ENCODE peak calls at places on chromosomes 5 and 9, in six cellular contexts. T is K562, K is GM23248, R is hepatocyte, J is astrocyte, D is MM.1S. G is an unnamed sample.

GRCh38 chr5:124040799-124041198 is 528.8 kb downstream of the CSNK1G3 start:
- DNase-seq in D (no peak), K (peak; percentile 26), R (no peak), J (peak; percentile 93), T (no peak), G (no peak)

GRCh38 chr9:104256031-104256709 is 162.1 kb downstream of the SMC2 start:
- DNase-seq in K (no peak), T (no peak), R (no peak), D (no peak), J (no peak), G (no peak)

GRCh38 chr5:158287643-158288228 is 428.8 kb upstream of the CLINT1 start:
- DNase-seq in T (no peak), J (peak; percentile 94), R (peak; percentile 72), D (no peak), K (peak; percentile 78), G (no peak)

GRCh38 chr5:16245956-16246355 is 66.4 kb upstream of the MARCHF11 start:
- DNase-seq in T (no peak), D (no peak), K (no peak), J (no peak), R (no peak), G (no peak)

GRCh38 chr5:122909470-122910100 is 64.2 kb downstream of the SNX24 start:
- DNase-seq in R (no peak), J (peak; percentile 50), T (no peak), D (no peak), K (no peak), G (no peak)

GRCh38 chr5:62059960-62060359 is 246.0 kb upstream of the KIF2A start:
- DNase-seq in T (no peak), R (no peak), K (no peak), J (no peak), D (no peak), G (peak; percentile 12)

GRCh38 chr5:136058031-136058971 is 29.5 kb downstream of the TGFBI start:
- DNase-seq in D (no peak), T (no peak), R (peak; percentile 93), J (peak; percentile 99), K (peak; percentile 96), G (no peak)

GRCh38 chr9:16352791-16353401 is 517.6 kb downstream of the BNC2 start:
- DNase-seq in D (no peak), J (no peak), T (no peak), K (peak; percentile 48), R (no peak), G (no peak)

GRCh38 chr5:1814183-1815020 is 13.2 kb downstream of the NDUFS6 start:
- DNase-seq in T (no peak), K (no peak), R (no peak), D (no peak), J (no peak), G (no peak)

GRCh38 chr9:130002320-130002719 is 40.7 kb downstream of the FNBP1 start:
- DNase-seq in K (no peak), J (no peak), D (no peak), T (no peak), R (no peak), G (no peak)

GRCh38 chr9:26132913-26133312 is 454.7 kb upstream of the TUSC1 start:
- DNase-seq in T (no peak), K (no peak), D (no peak), J (no peak), R (no peak), G (no peak)

GRCh38 chr9:75197521-75197920 is 109.2 kb downstream of the OSTF1 start:
- DNase-seq in T (no peak), R (peak; percentile 13), K (peak; percentile 54), D (no peak), J (peak; percentile 23), G (no peak)

GRCh38 chr9:103804077-103804735 is 289.9 kb upstream of the SMC2 start:
- DNase-seq in R (no peak), J (peak; percentile 29), D (no peak), K (no peak), T (no peak), G (no peak)

GRCh38 chr5:607541-608285 is 4.4 kb upstream of the CEP72 start:
- DNase-seq in J (no peak), D (peak; percentile 25), R (no peak), K (no peak), T (no peak), G (no peak)

GRCh38 chr9:79579624-79580023 is 7.9 kb downstream of the TLE4 start:
- DNase-seq in T (no peak), K (no peak), J (no peak), R (no peak), D (no peak), G (no peak)

GRCh38 chr5:52582313-52582712 is 205.4 kb upstream of the ITGA1 start:
- DNase-seq in D (no peak), R (no peak), T (no peak), J (no peak), K (no peak), G (no peak)

GRCh38 chr5:92371171-92371888 is 988.2 kb upstream of the ARRDC3 start:
- DNase-seq in K (no peak), J (no peak), R (no peak), T (no peak), D (no peak), G (no peak)

GRCh38 chr9:69918317-69918716 is 97.7 kb downstream of the CFAP95 start:
- DNase-seq in T (no peak), K (no peak), D (no peak), J (no peak), R (no peak), G (no peak)

GRCh38 chr9:128191406-128192046 is at the start of gene CIZ1:
- DNase-seq in R (peak; percentile 93), D (peak; percentile 86), K (peak; percentile 90), J (peak; percentile 63), T (peak; percentile 99), G (no peak)

GRCh38 chr9:4081549-4081895 is 218.3 kb downstream of the GLIS3 start:
- DNase-seq in K (peak; percentile 49), R (no peak), J (no peak), D (no peak), T (no peak), G (no peak)

GRCh38 chr5:139725073-139725830 is 70.4 kb upstream of the PSD2 start:
- DNase-seq in T (peak; percentile 41), D (no peak), J (peak; percentile 65), R (peak; percentile 86), K (peak; percentile 93), G (no peak)

GRCh38 chr5:6713274-6714181 is at the start of gene TENT4A:
- DNase-seq in R (peak; percentile 56), T (peak; percentile 97), J (peak; percentile 84), D (no peak), K (peak; percentile 64), G (no peak)

GRCh38 chr5:6710551-6711318 is 2.5 kb upstream of the TENT4A start:
- DNase-seq in R (no peak), J (no peak), D (no peak), K (no peak), T (no peak), G (no peak)

GRCh38 chr5:6711409-6712135 is 1.7 kb upstream of the TENT4A start:
- DNase-seq in D (no peak), J (no peak), R (no peak), T (no peak), K (no peak), G (no peak)

GRCh38 chr5:6712582-6713273 is 504 bp upstream of the TENT4A start:
- DNase-seq in K (peak; percentile 97), T (peak; percentile 95), J (no peak), D (peak; percentile 96), R (peak; percentile 98), G (peak; percentile 56)

DNA sequence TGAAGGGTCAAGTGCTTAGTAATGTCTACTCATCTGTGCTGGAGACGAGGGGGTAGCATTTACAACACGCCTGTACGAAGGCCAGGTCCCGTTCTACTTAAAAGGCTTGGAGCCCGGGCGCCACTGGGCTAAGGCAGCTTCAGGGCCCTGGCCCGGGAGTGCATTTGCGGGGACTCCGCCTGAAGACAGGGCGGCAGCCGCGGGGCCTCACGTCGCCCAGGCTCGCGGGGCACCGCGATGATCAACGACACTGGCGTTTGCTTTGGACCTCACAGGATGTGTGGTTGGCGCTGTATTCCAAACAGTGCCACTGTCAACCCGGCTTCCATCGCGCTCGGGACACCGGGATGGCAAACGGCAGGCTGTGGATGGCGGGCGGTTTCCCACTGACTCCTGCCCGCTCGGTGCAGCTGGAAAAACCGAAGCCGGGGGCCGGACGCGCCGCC is 1.1 kb upstream of the TENT4A start:
- DNase-seq in T (peak; percentile 48), D (peak; percentile 64), R (peak; percentile 75), J (peak; percentile 79), K (peak; percentile 87), G (no peak)
- TF ChIP-seq EZH2 in T (no peak), D (no peak), R (no peak), J (no peak), K (no peak), G (no peak)

DNA sequence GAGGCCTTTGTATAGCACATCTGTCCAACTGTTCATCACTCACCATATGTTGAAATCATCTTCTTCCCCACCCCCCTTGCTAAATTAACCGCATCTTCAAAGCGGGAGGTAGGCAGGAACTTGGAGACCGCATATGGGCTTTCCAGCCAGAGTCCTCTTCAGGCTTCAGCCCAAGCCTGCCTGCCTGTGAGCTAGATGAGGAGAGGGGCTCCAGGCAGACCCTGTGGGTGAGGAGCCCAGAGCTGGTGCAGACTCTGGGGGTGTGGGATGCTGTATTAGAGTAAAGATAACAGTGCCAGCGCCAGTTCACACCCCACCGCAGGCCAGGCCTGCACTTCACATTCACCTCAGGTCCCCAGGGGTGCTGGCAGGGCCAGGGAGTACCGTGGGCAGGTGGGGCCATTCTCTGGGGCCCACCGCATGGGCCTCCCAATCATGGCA is 16.2 kb downstream of the PRRC2B start:
- DNase-seq in R (no peak), D (no peak), J (no peak), T (peak; percentile 8), K (no peak), G (no peak)
- H3K4me3 ChIP-seq in R (no peak overlapping the region), D (no peak overlapping the region), J (no peak overlapping the region), T (no peak overlapping the region), K (no peak overlapping the region), G (no peak overlapping the region)

DNA sequence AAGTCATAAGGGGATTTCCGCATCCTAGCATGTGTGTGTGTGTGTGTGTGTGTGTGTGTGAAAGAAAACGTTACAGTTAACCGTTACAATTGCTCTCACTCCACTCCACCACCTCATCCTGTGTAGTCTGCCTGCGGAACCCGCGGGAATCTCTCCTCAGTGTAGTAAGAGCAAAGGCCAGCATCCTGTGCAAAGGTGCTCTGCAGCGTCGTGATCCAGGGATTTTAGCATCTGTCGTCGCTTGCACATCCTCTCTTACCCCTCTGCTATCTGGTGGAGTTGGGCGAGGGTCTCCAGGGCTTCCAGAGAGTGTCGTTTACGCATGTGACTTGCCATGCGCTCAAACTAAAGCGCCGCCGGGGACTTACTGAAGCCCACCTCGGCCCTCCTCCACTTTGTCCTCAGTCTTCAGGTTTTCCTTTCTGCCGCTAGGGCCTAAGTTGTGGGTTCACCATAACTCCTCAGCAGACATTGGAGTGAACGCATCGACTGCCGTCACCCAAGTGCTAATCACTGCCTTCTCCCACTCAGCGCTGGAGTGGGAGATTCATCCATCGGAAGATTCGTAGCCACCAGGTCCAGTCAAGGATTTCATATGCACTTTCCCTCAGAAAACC is 3.9 kb downstream of the CDKN2B start:
- DNase-seq in T (no peak), D (no peak), R (no peak), K (no peak), J (peak; percentile 47), G (no peak)
- TF ChIP-seq EZH2 in T (no peak), D (no peak), R (peak; percentile 13), K (no peak), J (no peak), G (no peak)

DNA sequence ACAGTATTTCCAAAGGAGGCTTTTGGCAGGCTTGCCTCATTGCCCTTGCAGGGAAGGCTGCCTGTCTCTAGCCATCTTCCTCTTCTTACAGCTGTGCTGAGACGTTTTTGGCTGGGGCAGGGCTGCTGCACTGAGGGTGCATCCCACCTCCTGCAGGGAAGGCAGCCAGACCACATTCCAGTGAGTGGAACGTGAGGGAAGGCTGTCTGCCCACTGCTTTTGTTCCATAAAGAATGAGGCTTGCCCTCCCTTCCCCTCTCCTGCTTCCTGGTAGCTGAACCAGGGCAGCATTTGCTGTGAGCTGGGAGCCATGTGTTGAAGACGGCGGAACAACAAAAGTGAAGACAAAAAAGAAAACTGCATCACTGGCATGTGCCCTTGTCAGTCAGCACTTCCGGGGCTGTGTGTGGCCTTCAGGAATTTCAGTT is 16.8 kb downstream of the MGAT1 start:
- DNase-seq in J (peak; percentile 72), D (no peak), K (peak; percentile 75), T (no peak), R (peak; percentile 66), G (no peak)
- H3K4me3 ChIP-seq in J (no peak overlapping the region), D (no peak overlapping the region), K (peak overlapping the region; percentile 59), T (no peak overlapping the region), R (no peak overlapping the region), G (no peak overlapping the region)